ENCODE peak calls at places on chromosomes 11 and 22, in eight cellular contexts. G is AG04450, C is HCT116, T is IMR-90, B is lower lobe of right lung, Q is right cardiac atrium, I is NT2/D1, P is GM23248. W is an unnamed sample. For H3K27me3, the result is how much of the 10 kb centered on the place peaks cover.

GRCh38 chr22:39169797-39170466 is 17.5 kb upstream of the CBX7 start:
- DNase-seq in G (no peak), C (no peak), T (no peak), B (no peak), Q (no peak), I (no peak), P (no peak), W (no peak)

GRCh38 chr11:75633409-75634011 is 35.3 kb downstream of the MAP6 start:
- DNase-seq in G (no peak), C (no peak), T (no peak), B (no peak), Q (no peak), I (no peak), P (no peak), W (no peak)

GRCh38 chr22:34880667-34881066 is 185.3 kb upstream of the ISX start:
- DNase-seq in G (no peak), C (no peak), T (no peak), B (no peak), Q (no peak), I (no peak), P (no peak), W (no peak)

GRCh38 chr11:20087118-20087521 is 73.2 kb downstream of the DBX1 start:
- DNase-seq in G (no peak), C (no peak), T (peak), B (no peak), Q (no peak), I (no peak), P (peak), W (no peak)

GRCh38 chr22:37137903-37138665 is 11.6 kb downstream of the IL2RB start:
- DNase-seq in G (no peak), C (no peak), T (no peak), B (no peak), Q (no peak), I (no peak), P (no peak), W (no peak)

GRCh38 chr11:102111011-102111786 is 952 bp downstream of the YAP1 start:
- DNase-seq in G (no peak), C (no peak), T (peak), B (peak), Q (peak), I (peak), P (peak), W (no peak)

GRCh38 chr11:69178819-69179482 is 23.2 kb downstream of the SMIM38 start:
- DNase-seq in G (no peak), C (no peak), T (no peak), B (no peak), Q (no peak), I (no peak), P (no peak), W (no peak)

GRCh38 chr11:36488096-36488495 is 22.0 kb downstream of the TRAF6 start:
- DNase-seq in G (no peak), C (no peak), T (no peak), B (no peak), Q (no peak), I (no peak), P (no peak), W (no peak)

GRCh38 chr11:36271794-36272409 is 17.3 kb downstream of the COMMD9 start:
- DNase-seq in G (no peak), C (no peak), T (no peak), B (no peak), Q (no peak), I (no peak), P (no peak), W (no peak)

GRCh38 chr11:66469441-66469840 is 2.7 kb downstream of the PELI3 start:
- DNase-seq in G (no peak), C (no peak), T (no peak), B (no peak), Q (no peak), I (no peak), P (no peak), W (no peak)

GRCh38 chr11:122209619-122210377 is 93.8 kb upstream of the BLID start:
- DNase-seq in G (peak), C (no peak), T (peak), B (no peak), Q (peak), I (no peak), P (peak), W (no peak)

GRCh38 chr11:112024178-112024777 is 930 bp upstream of the DLAT start:
- DNase-seq in G (no peak), C (no peak), T (no peak), B (no peak), Q (no peak), I (no peak), P (no peak), W (no peak)

GRCh38 chr11:44852952-44853351 is 97.7 kb downstream of the TP53I11 start:
- DNase-seq in G (no peak), C (no peak), T (no peak), B (no peak), Q (no peak), I (no peak), P (no peak), W (no peak)

GRCh38 chr11:86182976-86183584 is 61.5 kb upstream of the EED start:
- DNase-seq in G (no peak), C (no peak), T (peak), B (peak), Q (no peak), I (no peak), P (no peak), W (no peak)

GRCh38 chr11:112082729-112083128 is 3.8 kb downstream of the TIMM8B start:
- DNase-seq in G (no peak), C (no peak), T (peak), B (no peak), Q (no peak), I (no peak), P (peak), W (no peak)

GRCh38 chr11:111633756-111634362 is 31.6 kb downstream of the SIK2 start:
- DNase-seq in G (no peak), C (no peak), T (peak), B (no peak), Q (no peak), I (no peak), P (peak), W (no peak)

GRCh38 chr22:32701021-32701420 is 100.5 kb upstream of the TIMP3 start:
- DNase-seq in G (no peak), C (no peak), T (peak), B (no peak), Q (no peak), I (no peak), P (peak), W (no peak)

GRCh38 chr11:129373489-129373953 is 2.1 kb upstream of the BARX2 start:
- DNase-seq in G (no peak), C (no peak), T (no peak), B (peak), Q (no peak), I (no peak), P (peak), W (no peak)

GRCh38 chr22:26321469-26321913 is 107.6 kb upstream of the ASPHD2 start:
- DNase-seq in G (no peak), C (no peak), T (peak), B (no peak), Q (peak), I (no peak), P (peak), W (no peak)

GRCh38 chr22:47112566-47112965 is 350.1 kb downstream of the TBC1D22A start:
- DNase-seq in G (no peak), C (no peak), T (no peak), B (no peak), Q (no peak), I (no peak), P (no peak), W (no peak)

GRCh38 chr11:33633251-33634003 is 67.2 kb downstream of the C11orf91 start:
- DNase-seq in G (no peak), C (peak), T (peak), B (no peak), Q (no peak), I (peak), P (peak), W (no peak)

GRCh38 chr11:102883132-102883531 is 8.3 kb upstream of the MMP12 start:
- DNase-seq in G (no peak), C (no peak), T (no peak), B (no peak), Q (no peak), I (no peak), P (peak), W (no peak)

GRCh38 chr11:128630367-128631230 is 43.2 kb upstream of the ETS1 start:
- DNase-seq in G (peak), C (peak), T (peak), B (peak), Q (peak), I (peak), P (peak), W (peak)

GRCh38 chr11:12195773-12196172 is 85.4 kb downstream of the MICAL2 start:
- DNase-seq in G (no peak), C (no peak), T (no peak), B (no peak), Q (no peak), I (no peak), P (no peak), W (no peak)

GRCh38 chr11:35030716-35031213 is 108.2 kb upstream of the CD44 start:
- DNase-seq in G (peak), C (peak), T (peak), B (no peak), Q (peak), I (no peak), P (peak), W (no peak)

GRCh38 chr11:57566564-57567209 is 785 bp downstream of the UBE2L6 start:
- DNase-seq in G (no peak), C (no peak), T (no peak), B (no peak), Q (no peak), I (no peak), P (peak), W (no peak)

GRCh38 chr11:68127791-68128681 is 6.8 kb upstream of the CHKA start:
- DNase-seq in G (peak), C (peak), T (peak), B (peak), Q (peak), I (peak), P (peak), W (peak)
- H3K4me3 ChIP-seq in G (peak), C (peak), T (peak), B (peak), Q (peak), I (peak), P (peak), W (no peak)

GRCh38 chr11:64713031-64713780 is 9.8 kb downstream of the NRXN2 start:
- DNase-seq in G (no peak), C (no peak), T (peak), B (peak), Q (peak), I (no peak), P (peak), W (no peak)
- H3K27me3 ChIP-seq in G (half or more), C (under half), T (half or more), B (half or more), Q (under half), I (half or more), P (half or more), W (under half)

GRCh38 chr22:49670610-49671330 is 156.9 kb downstream of the BRD1 start:
- DNase-seq in G (no peak), C (no peak), T (no peak), B (peak), Q (no peak), I (no peak), P (no peak), W (no peak)

GRCh38 chr22:49673048-49673447 is 154.6 kb downstream of the BRD1 start:
- DNase-seq in G (no peak), C (no peak), T (no peak), B (peak), Q (no peak), I (no peak), P (no peak), W (no peak)

GRCh38 chr22:49674479-49674830 is 153.2 kb downstream of the BRD1 start:
- DNase-seq in G (no peak), C (no peak), T (no peak), B (peak), Q (no peak), I (no peak), P (no peak), W (no peak)

GRCh38 chr22:49671331-49672012 is 156.2 kb downstream of the BRD1 start:
- DNase-seq in G (no peak), C (no peak), T (no peak), B (peak), Q (no peak), I (no peak), P (no peak), W (no peak)

GRCh38 chr22:49672013-49672516 is 155.6 kb downstream of the BRD1 start:
- DNase-seq in G (no peak), C (no peak), T (no peak), B (peak), Q (no peak), I (no peak), P (no peak), W (no peak)
- H3K4me3 ChIP-seq in G (no peak), C (no peak), T (no peak), B (no peak), Q (no peak), I (no peak), P (no peak), W (no peak)

GRCh38 chr11:120149246-120149645 is 11.3 kb upstream of the TRIM29 start:
- DNase-seq in G (no peak), C (no peak), T (no peak), B (no peak), Q (no peak), I (no peak), P (no peak), W (no peak)

GRCh38 chr11:120151536-120151935 is 13.6 kb upstream of the TRIM29 start:
- DNase-seq in G (no peak), C (no peak), T (no peak), B (no peak), Q (no peak), I (no peak), P (no peak), W (no peak)

GRCh38 chr11:120146413-120147093 is 8.6 kb upstream of the TRIM29 start:
- DNase-seq in G (no peak), C (no peak), T (no peak), B (no peak), Q (no peak), I (no peak), P (no peak), W (no peak)

GRCh38 chr11:120147094-120147949 is 9.4 kb upstream of the TRIM29 start:
- DNase-seq in G (no peak), C (no peak), T (no peak), B (no peak), Q (peak), I (no peak), P (no peak), W (no peak)

DNA sequence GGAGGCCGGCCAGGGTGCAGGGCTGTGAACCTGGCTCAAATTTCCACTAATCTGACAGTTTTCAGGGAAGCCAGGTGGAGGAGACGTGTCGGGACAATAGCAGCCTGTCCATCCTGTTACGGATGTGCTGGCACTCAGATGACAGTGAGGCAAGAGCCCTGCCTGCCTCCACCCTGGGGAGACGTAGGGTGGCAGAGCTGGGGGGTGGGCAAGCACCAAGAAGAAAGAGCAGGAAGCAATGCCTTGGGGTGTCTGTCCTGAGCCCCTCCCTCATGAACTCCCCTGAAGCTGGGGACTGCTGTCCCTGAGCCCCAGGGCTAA is 10.0 kb upstream of the TRIM29 start:
- DNase-seq in G (no peak), C (no peak), T (no peak), B (no peak), Q (peak), I (no peak), P (no peak), W (no peak)
- H3K27me3 ChIP-seq in G (under half), C (under half), T (under half), B (under half), Q (under half), I (under half), P (half or more), W (under half)

DNA sequence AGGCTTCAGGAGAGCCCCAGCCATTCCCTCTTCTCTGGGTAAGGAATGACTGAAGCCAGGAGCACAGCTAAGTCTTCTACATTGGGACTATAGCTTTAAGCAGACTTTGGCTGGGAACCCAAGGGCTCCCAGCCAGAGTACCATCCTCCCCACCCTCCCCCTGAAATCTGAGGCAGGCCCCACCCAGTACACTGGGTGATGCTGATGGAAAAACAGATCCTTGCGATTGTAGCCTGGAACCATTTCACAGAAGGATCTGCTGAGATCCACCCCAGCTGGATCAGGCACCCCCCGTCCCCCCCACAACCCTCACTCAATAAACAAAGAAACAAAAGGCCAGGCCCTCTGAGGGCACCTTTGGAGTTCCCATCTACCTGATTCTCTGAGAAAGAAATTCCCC is 39.8 kb downstream of the IL18BP start:
- DNase-seq in G (peak), C (no peak), T (peak), B (no peak), Q (peak), I (no peak), P (peak), W (no peak)
- H3K4me3 ChIP-seq in G (peak), C (no peak), T (peak), B (peak), Q (peak), I (no peak), P (peak), W (no peak)

DNA sequence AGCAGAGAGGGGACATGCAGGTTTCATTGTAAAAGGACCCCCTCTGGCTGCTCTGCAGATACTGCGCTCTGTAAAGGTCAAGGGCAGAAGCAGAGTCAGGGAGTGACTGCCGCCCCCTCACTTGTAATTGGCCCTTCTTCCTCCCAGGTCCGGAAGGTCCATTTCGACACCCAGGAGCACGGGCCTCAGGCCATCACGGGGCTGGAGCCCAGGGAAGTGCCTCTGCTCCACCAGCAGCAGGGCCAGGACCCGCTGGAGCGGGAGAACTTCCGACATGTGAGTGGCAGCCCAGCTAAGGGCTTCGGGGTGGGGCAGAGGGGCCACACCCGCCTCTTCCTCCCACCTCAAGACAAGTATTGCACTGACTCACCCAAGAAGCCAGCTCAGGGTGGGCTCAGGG is 24.0 kb upstream of the LRRC10B start:
- DNase-seq in G (no peak), C (no peak), T (no peak), B (peak), Q (no peak), I (no peak), P (no peak), W (no peak)
- H3K27me3 ChIP-seq in G (under half), C (under half), T (under half), B (under half), Q (under half), I (under half), P (under half), W (under half)

GRCh38 chr22:24428751-24429410 is 1.5 kb downstream of the ADORA2A start:
- DNase-seq in G (no peak), C (no peak), T (no peak), B (peak), Q (no peak), I (no peak), P (no peak), W (no peak)
- H3K4me3 ChIP-seq in G (no peak), C (no peak), T (no peak), B (peak), Q (no peak), I (no peak), P (no peak), W (no peak)

GRCh38 chr22:22838148-22838786 is 49.3 kb upstream of the IGLL5 start:
- DNase-seq in G (no peak), C (no peak), T (no peak), B (no peak), Q (no peak), I (no peak), P (no peak), W (no peak)
- H3K27me3 ChIP-seq in G (under half), C (under half), T (under half), B (under half), Q (under half), I (half or more), P (under half), W (under half)

GRCh38 chr11:72780291-72781062 is 13.4 kb downstream of the STARD10 start:
- DNase-seq in G (no peak), C (no peak), T (no peak), B (no peak), Q (no peak), I (no peak), P (no peak), W (no peak)

GRCh38 chr11:72781063-72781312 is 12.9 kb downstream of the STARD10 start:
- DNase-seq in G (no peak), C (no peak), T (no peak), B (peak), Q (no peak), I (no peak), P (no peak), W (no peak)

GRCh38 chr11:72777755-72778278 is 16.0 kb downstream of the STARD10 start:
- DNase-seq in G (no peak), C (no peak), T (no peak), B (no peak), Q (peak), I (no peak), P (no peak), W (no peak)

GRCh38 chr11:72778535-72779494 is 15.0 kb downstream of the STARD10 start:
- DNase-seq in G (no peak), C (no peak), T (no peak), B (no peak), Q (no peak), I (no peak), P (no peak), W (no peak)

GRCh38 chr11:72779495-72780128 is 14.2 kb downstream of the STARD10 start:
- DNase-seq in G (no peak), C (no peak), T (no peak), B (no peak), Q (no peak), I (no peak), P (no peak), W (no peak)
- H3K4me3 ChIP-seq in G (no peak), C (no peak), T (no peak), B (peak), Q (no peak), I (no peak), P (no peak), W (no peak)

W was measured in iPS DF 6.9.